ENCODE peak calls at places on chromosomes 7 and 10, in five cellular contexts. Q, O, P, X and B are unnamed samples.
A peak's percentile ranks its signal among the peaks of the same experiment; 100 is the strongest.

GRCh38 chr7:2870471-2870941 is 26.4 kb upstream of the GNA12 start:
- DNase-seq in Q (no peak), O (peak; percentile 61), P (peak; percentile 71), X (no peak), B (peak; percentile 63)

GRCh38 chr7:157540020-157540419 is 203.2 kb downstream of the DNAJB6 start:
- DNase-seq in Q (no peak), O (no peak), P (no peak), X (no peak), B (no peak)

GRCh38 chr10:71075066-71075758 is 137.2 kb upstream of the UNC5B start:
- DNase-seq in Q (no peak), O (no peak), P (peak; percentile 12), X (no peak), B (no peak)

GRCh38 chr10:103888113-103888841 is 29.7 kb downstream of the STN1 start:
- DNase-seq in Q (peak; percentile 72), O (peak; percentile 91), P (no peak), X (peak; percentile 41), B (peak; percentile 90)

GRCh38 chr7:93119191-93119905 is 1.6 kb upstream of the SAMD9 start:
- DNase-seq in Q (no peak), O (no peak), P (no peak), X (no peak), B (no peak)

GRCh38 chr10:124741922-124742417 is 2.2 kb downstream of the FAM53B start:
- DNase-seq in Q (no peak), O (peak; percentile 19), P (no peak), X (no peak), B (no peak)

GRCh38 chr10:114905450-114905849 is 32.5 kb upstream of the TRUB1 start:
- DNase-seq in Q (peak; percentile 50), O (no peak), P (no peak), X (peak; percentile 35), B (no peak)

GRCh38 chr10:48684792-48685651 is at the start of gene WDFY4:
- DNase-seq in Q (no peak), O (peak; percentile 40), P (peak; percentile 68), X (no peak), B (no peak)

GRCh38 chr10:58973235-58973595 is 203.2 kb upstream of the PHYHIPL start:
- DNase-seq in Q (no peak), O (no peak), P (no peak), X (no peak), B (no peak)

GRCh38 chr7:142477079-142477651 is 219.3 kb upstream of the PRSS58 start:
- DNase-seq in Q (no peak), O (no peak), P (no peak), X (no peak), B (no peak)

GRCh38 chr10:19120381-19120908 is 71.8 kb downstream of the MALRD1 start:
- DNase-seq in Q (no peak), O (no peak), P (no peak), X (no peak), B (no peak)

DNA sequence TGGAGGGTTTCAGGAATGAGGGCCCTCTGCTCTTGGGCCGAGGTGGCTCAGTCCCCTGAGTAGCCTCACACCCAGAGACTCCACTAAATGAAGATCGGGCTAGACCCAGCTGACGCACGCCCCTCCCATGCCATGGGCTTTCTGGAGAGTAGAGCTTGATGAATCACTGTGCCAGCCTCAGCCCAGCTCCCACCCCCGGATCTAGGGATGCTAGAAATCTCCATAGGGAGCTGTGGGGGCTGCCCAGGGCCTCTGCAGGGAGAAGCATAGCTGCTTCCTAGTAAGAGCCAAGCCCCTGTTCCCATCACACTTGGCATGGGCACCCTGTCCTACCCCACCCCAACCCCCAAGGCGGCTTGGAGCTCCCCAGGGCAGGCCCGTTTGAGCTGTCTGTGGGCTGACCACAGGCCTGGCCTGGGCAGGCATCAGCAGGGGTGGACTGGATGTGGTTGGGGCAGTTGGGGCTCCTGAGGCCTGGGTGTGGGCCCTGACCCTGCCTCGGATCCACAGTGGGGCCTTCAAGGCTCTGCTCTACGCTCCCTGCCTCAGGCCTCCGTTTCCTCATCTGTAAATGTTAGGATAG is 121.2 kb downstream of the ZMIZ1 start:
- DNase-seq in Q (no peak), O (no peak), P (no peak), X (no peak), B (no peak)
- H3K27ac ChIP-seq in Q (peak overlapping the region; percentile 81), O (no peak overlapping the region), P (peak overlapping the region; percentile 70), X (no peak overlapping the region), B (peak overlapping the region; percentile 29)

GRCh38 chr10:13271552-13272163 is 28.2 kb downstream of the PHYH start:
- DNase-seq in Q (peak; percentile 53), O (peak; percentile 66), P (peak; percentile 23), X (peak; percentile 77), B (peak; percentile 50)
- TF ChIP-seq CTCF in Q (peak; percentile 33), O (peak; percentile 24), P (no peak), X (peak; percentile 95), B (peak; percentile 28)

GRCh38 chr10:68261132-68261856 is 29.4 kb upstream of the ATOH7 start:
- DNase-seq in Q (no peak), O (peak; percentile 9), P (no peak), X (peak; percentile 17), B (no peak)
- TF ChIP-seq EP300 in Q (no peak), O (no peak), P (no peak), X (no peak), B (no peak)

DNA sequence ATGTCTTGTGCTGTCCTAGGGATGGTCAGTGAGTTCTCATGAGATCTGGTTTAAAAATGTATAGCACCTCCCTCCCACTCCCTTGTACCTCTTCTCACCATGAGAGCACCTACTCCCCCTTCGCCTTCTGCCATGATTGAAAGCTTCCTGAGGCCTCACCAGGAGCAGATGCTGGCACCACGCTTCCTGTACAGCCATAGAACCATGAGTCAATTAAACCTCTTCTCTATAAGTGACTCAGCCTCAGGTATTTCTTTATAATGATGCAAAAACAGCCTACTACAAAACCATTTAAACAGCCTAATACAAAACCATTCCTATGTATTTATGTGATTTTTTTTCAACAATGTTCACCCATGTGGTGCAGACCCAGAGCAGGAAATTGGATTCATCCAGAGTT is 32.0 kb downstream of the KDM7A start:
- DNase-seq in Q (no peak), O (no peak), P (no peak), X (no peak), B (no peak)
- H3K27ac ChIP-seq in Q (no peak overlapping the region), O (no peak overlapping the region), P (no peak overlapping the region), X (no peak overlapping the region), B (no peak overlapping the region)

DNA sequence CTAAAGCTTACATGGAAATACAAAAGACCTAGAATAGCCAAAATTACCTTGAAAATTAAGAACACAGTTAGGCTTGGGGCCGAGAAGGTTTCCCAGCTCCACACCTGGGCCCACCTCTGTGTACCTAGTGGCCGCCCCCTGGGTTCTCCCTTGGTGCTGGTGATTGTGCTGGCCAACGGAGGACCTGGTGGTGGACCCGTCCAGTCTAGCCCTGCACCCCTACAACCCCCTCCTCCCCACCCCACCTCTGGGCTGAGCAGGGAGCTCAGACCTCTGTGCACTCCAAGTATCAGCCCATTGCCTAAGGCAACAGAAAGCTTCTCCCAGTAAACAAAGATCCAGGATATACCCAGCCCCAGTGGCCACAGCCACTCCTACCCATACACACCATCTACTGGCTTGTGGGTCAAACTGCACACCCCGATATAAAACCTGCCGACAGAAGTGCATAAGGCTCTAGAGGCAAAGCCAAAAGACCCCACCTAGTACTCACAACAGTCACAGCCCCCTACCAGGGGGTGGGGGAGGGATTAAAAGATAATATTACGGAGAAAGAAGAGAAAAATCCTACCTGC is 105.0 kb upstream of the DIP2C start:
- DNase-seq in Q (no peak), O (no peak), P (peak; percentile 16), X (peak; percentile 57), B (no peak)
- TF ChIP-seq CTCF in Q (no peak), O (peak; percentile 19), P (no peak), X (peak; percentile 81), B (no peak)

GRCh38 chr10:123529146-123529760 is 136.9 kb upstream of the GPR26 start:
- DNase-seq in Q (no peak), O (no peak), P (no peak), X (no peak), B (no peak)

GRCh38 chr10:123535386-123535785 is 130.8 kb upstream of the GPR26 start:
- DNase-seq in Q (no peak), O (no peak), P (no peak), X (no peak), B (no peak)

GRCh38 chr10:123527122-123527521 is 139.0 kb upstream of the GPR26 start:
- DNase-seq in Q (no peak), O (no peak), P (no peak), X (no peak), B (no peak)

GRCh38 chr10:123526356-123527079 is 139.6 kb upstream of the GPR26 start:
- DNase-seq in Q (no peak), O (no peak), P (no peak), X (no peak), B (no peak)

DNA sequence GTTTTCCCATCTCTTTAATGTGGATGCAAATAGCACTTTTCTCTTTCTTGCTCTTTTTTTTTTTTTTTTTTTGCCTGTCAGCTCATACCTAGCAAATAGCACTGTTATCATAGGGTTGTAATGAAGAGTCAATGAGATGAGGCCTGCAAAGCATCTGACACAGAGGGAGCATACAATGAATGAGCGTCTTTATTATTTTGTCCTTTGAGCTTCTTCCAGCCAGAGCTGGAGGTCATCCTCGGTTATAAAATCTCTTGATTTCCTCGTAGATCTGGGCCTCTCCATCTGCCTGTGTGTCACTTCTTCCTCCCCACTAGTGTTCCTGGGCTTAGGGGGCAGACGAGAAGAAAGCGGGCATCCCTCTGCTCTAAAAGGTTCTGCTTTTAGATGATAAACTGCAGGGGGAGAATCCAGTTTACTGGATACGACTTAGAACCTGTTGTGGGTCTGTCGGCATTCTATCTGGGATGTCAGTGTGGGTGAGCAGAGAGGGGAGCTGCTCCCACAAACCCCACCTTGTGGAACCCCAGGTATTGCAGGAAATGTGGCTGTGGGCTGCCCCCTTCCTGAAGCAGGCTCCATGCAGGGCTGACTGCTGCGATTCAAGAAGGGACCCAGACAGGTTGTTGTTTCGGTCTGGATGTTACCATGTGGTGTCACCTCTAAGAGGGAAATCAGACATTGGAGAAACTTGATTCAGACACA is 135.8 kb upstream of the GPR26 start:
- DNase-seq in Q (no peak), O (no peak), P (no peak), X (no peak), B (no peak)
- TF ChIP-seq EP300 in Q (no peak), O (no peak), P (no peak), X (no peak), B (no peak)

DNA sequence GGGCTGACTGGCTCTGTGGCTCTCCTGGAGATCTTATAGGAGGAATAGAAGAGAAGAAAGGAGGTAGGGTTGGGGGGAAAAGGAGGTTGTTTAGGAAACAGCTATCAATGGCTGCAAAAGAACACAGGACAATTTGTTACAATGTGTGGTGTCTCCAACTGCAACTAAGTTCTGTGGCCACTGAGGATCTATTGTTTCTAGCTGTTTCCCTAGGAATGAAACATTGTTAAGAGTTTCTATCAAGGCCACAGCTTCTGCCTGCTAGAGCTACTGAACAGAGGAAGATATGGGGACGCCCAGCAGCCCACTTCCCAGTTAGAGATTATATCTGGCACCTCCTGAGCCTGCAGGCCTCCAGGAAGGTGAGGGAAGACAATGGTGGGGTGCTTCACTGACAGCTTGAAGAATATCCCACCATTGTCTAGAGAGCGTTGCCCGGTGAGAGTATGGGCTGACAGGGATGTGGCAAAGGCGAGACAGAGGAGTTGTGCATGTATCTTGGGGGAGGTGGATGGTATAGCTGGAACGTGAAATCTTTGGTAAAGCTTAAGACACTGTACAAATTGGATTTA is 4.0 kb downstream of the SCD start:
- DNase-seq in Q (no peak), O (no peak), P (no peak), X (no peak), B (no peak)
- H3K27ac ChIP-seq in Q (no peak overlapping the region), O (no peak overlapping the region), P (no peak overlapping the region), X (peak overlapping the region; percentile 81), B (no peak overlapping the region)

DNA sequence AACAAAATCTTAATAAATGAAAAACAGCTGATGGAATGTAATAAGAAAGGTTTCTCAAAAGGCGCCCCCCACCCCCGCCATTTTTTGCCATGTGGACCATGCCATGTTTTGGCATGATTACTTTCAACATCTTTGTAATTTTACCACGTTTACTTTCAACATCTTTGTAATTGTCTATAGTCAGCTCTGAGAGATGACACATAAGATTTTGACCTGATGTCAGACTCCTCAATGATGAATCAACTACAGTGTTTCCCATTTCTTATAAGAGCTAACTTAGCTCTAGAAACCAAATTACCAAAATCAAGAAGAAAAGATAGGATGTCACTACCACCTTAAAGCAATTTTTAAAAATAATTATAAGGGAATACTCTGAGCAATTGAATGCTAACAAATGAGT is 144.9 kb upstream of the AHR start:
- DNase-seq in Q (no peak), O (no peak), P (no peak), X (no peak), B (no peak)
- TF ChIP-seq CTCF in Q (no peak), O (no peak), P (no peak), X (no peak), B (no peak)